ENCODE peak calls at places on chromosomes 5 and 9, in four cellular contexts. Z is skeletal muscle cell; H is effector memory CD8-positive, alpha-beta T cell; J is CD8-positive, alpha-beta memory T cell. L is an unnamed sample.

GRCh38 chr5:108472237-108472636 is 90.3 kb upstream of the FBXL17 start:
- DNase-seq in H (no peak), Z (no peak), J (no peak), L (no peak)

GRCh38 chr5:172178301-172179031 is 9.6 kb downstream of the STK10 start:
- DNase-seq in H (peak), J (no peak), Z (no peak), L (no peak)

GRCh38 chr9:15227491-15227890 is 79.5 kb downstream of the TTC39B start:
- DNase-seq in Z (no peak), J (no peak), H (no peak), L (no peak)

GRCh38 chr5:95284512-95285405 is at the start of gene MCTP1:
- DNase-seq in J (no peak), H (no peak), Z (no peak), L (peak)

GRCh38 chr9:8542537-8542936 is 743.0 kb upstream of the DMAC1 start:
- DNase-seq in H (no peak), J (no peak), Z (no peak), L (no peak)

GRCh38 chr9:90517103-90517502 is 125.5 kb downstream of the DIRAS2 start:
- DNase-seq in H (no peak), Z (no peak), J (no peak), L (no peak)

GRCh38 chr5:9686211-9686610 is 56.1 kb upstream of the TAS2R1 start:
- DNase-seq in Z (peak), H (no peak), J (no peak), L (peak)

GRCh38 chr5:75037106-75037505 is 15.3 kb downstream of the GCNT4 start:
- DNase-seq in Z (peak), J (no peak), H (no peak), L (peak)

GRCh38 chr5:84688566-84688965 is 303.9 kb upstream of the EDIL3 start:
- DNase-seq in J (no peak), Z (peak), H (no peak), L (peak)

GRCh38 chr5:56447232-56447631 is 214.1 kb upstream of the ANKRD55 start:
- DNase-seq in Z (no peak), H (no peak), J (no peak), L (no peak)

GRCh38 chr9:99039388-99040182 is 65.3 kb upstream of the TGFBR1 start:
- DNase-seq in Z (no peak), J (no peak), H (no peak), L (peak)

GRCh38 chr5:169354921-169355320 is 54.0 kb upstream of the SLIT3 start:
- DNase-seq in J (no peak), H (no peak), Z (no peak), L (no peak)

GRCh38 chr5:8598356-8598755 is 729.4 kb downstream of the MTRR start:
- DNase-seq in Z (no peak), H (no peak), J (no peak), L (no peak)